ENCODE peak calls at places on chromosomes 6 and 20, in five cellular contexts. One of them, this sample, is unnamed.

GRCh38 chr20:5703542-5704215 is 46.5 kb upstream of the SHLD1 start:
- DNase-seq in activated CD4-positive, alpha-beta T cell treated with anti-CD3 and anti-CD28 coated beads for 1 hour: no peak
- DNase-seq in stimulated activated CD4-positive, alpha-beta T cell treated with anti-CD3 and anti-CD28 coated beads, Interleukin-4, amount 100 ng/mL, for 24 hours: no peak
- DNase-seq in HTR-8/SVneo: no peak
- DNase-seq in AG08395: no peak
- DNase-seq in this sample: no peak

GRCh38 chr6:141212296-141212695 is 920.4 kb upstream of the GJE1 start:
- DNase-seq in activated CD4-positive, alpha-beta T cell treated with anti-CD3 and anti-CD28 coated beads for 1 hour: no peak
- DNase-seq in stimulated activated CD4-positive, alpha-beta T cell treated with anti-CD3 and anti-CD28 coated beads, Interleukin-4, amount 100 ng/mL, for 24 hours: no peak
- DNase-seq in HTR-8/SVneo: no peak
- DNase-seq in AG08395: no peak
- DNase-seq in this sample: no peak

GRCh38 chr6:70707893-70708292 is 40.2 kb downstream of the SMAP1 start:
- DNase-seq in HTR-8/SVneo: no peak
- DNase-seq in stimulated activated CD4-positive, alpha-beta T cell treated with anti-CD3 and anti-CD28 coated beads, Interleukin-4, amount 100 ng/mL, for 24 hours: no peak
- DNase-seq in activated CD4-positive, alpha-beta T cell treated with anti-CD3 and anti-CD28 coated beads for 1 hour: no peak
- DNase-seq in AG08395: no peak
- DNase-seq in this sample: no peak

GRCh38 chr6:131770776-131771175 is 37.0 kb upstream of the ENPP1 start:
- DNase-seq in stimulated activated CD4-positive, alpha-beta T cell treated with anti-CD3 and anti-CD28 coated beads, Interleukin-4, amount 100 ng/mL, for 24 hours: no peak
- DNase-seq in AG08395: no peak
- DNase-seq in HTR-8/SVneo: no peak
- DNase-seq in activated CD4-positive, alpha-beta T cell treated with anti-CD3 and anti-CD28 coated beads for 1 hour: no peak
- DNase-seq in this sample: no peak

GRCh38 chr20:36605309-36606170 is at the start of gene RAB5IF:
- DNase-seq in activated CD4-positive, alpha-beta T cell treated with anti-CD3 and anti-CD28 coated beads for 1 hour: peak
- DNase-seq in HTR-8/SVneo: peak
- DNase-seq in AG08395: peak
- DNase-seq in stimulated activated CD4-positive, alpha-beta T cell treated with anti-CD3 and anti-CD28 coated beads, Interleukin-4, amount 100 ng/mL, for 24 hours: peak
- DNase-seq in this sample: peak

GRCh38 chr6:148414836-148415235 is 72.2 kb downstream of the SASH1 start:
- DNase-seq in stimulated activated CD4-positive, alpha-beta T cell treated with anti-CD3 and anti-CD28 coated beads, Interleukin-4, amount 100 ng/mL, for 24 hours: no peak
- DNase-seq in activated CD4-positive, alpha-beta T cell treated with anti-CD3 and anti-CD28 coated beads for 1 hour: no peak
- DNase-seq in AG08395: peak
- DNase-seq in HTR-8/SVneo: peak
- DNase-seq in this sample: no peak

GRCh38 chr6:68211242-68211795 is 423.8 kb upstream of the ADGRB3 start:
- DNase-seq in activated CD4-positive, alpha-beta T cell treated with anti-CD3 and anti-CD28 coated beads for 1 hour: no peak
- DNase-seq in AG08395: no peak
- DNase-seq in stimulated activated CD4-positive, alpha-beta T cell treated with anti-CD3 and anti-CD28 coated beads, Interleukin-4, amount 100 ng/mL, for 24 hours: no peak
- DNase-seq in HTR-8/SVneo: no peak
- DNase-seq in this sample: no peak

GRCh38 chr20:21435576-21435975 is 38.2 kb upstream of the NKX2-4 start:
- DNase-seq in AG08395: no peak
- DNase-seq in activated CD4-positive, alpha-beta T cell treated with anti-CD3 and anti-CD28 coated beads for 1 hour: no peak
- DNase-seq in stimulated activated CD4-positive, alpha-beta T cell treated with anti-CD3 and anti-CD28 coated beads, Interleukin-4, amount 100 ng/mL, for 24 hours: no peak
- DNase-seq in HTR-8/SVneo: no peak
- DNase-seq in this sample: no peak

GRCh38 chr6:20404641-20405032 is 3.0 kb downstream of the E2F3 start:
- DNase-seq in HTR-8/SVneo: peak
- DNase-seq in AG08395: peak
- DNase-seq in stimulated activated CD4-positive, alpha-beta T cell treated with anti-CD3 and anti-CD28 coated beads, Interleukin-4, amount 100 ng/mL, for 24 hours: peak
- DNase-seq in activated CD4-positive, alpha-beta T cell treated with anti-CD3 and anti-CD28 coated beads for 1 hour: peak
- DNase-seq in this sample: peak

GRCh38 chr20:38255389-38255788 is 5.1 kb downstream of the KIAA1755 start:
- DNase-seq in AG08395: peak
- DNase-seq in stimulated activated CD4-positive, alpha-beta T cell treated with anti-CD3 and anti-CD28 coated beads, Interleukin-4, amount 100 ng/mL, for 24 hours: no peak
- DNase-seq in HTR-8/SVneo: no peak
- DNase-seq in activated CD4-positive, alpha-beta T cell treated with anti-CD3 and anti-CD28 coated beads for 1 hour: no peak
- DNase-seq in this sample: no peak

GRCh38 chr20:22559711-22560305 is 24.6 kb downstream of the FOXA2 start:
- DNase-seq in HTR-8/SVneo: no peak
- DNase-seq in stimulated activated CD4-positive, alpha-beta T cell treated with anti-CD3 and anti-CD28 coated beads, Interleukin-4, amount 100 ng/mL, for 24 hours: no peak
- DNase-seq in activated CD4-positive, alpha-beta T cell treated with anti-CD3 and anti-CD28 coated beads for 1 hour: no peak
- DNase-seq in AG08395: no peak
- DNase-seq in this sample: no peak

GRCh38 chr20:13567663-13568062 is 71.1 kb downstream of the TASP1 start:
- DNase-seq in AG08395: no peak
- DNase-seq in stimulated activated CD4-positive, alpha-beta T cell treated with anti-CD3 and anti-CD28 coated beads, Interleukin-4, amount 100 ng/mL, for 24 hours: no peak
- DNase-seq in activated CD4-positive, alpha-beta T cell treated with anti-CD3 and anti-CD28 coated beads for 1 hour: no peak
- DNase-seq in HTR-8/SVneo: no peak
- DNase-seq in this sample: no peak

GRCh38 chr20:9353180-9353915 is 161.0 kb upstream of the LAMP5 start:
- DNase-seq in HTR-8/SVneo: no peak
- DNase-seq in AG08395: no peak
- DNase-seq in stimulated activated CD4-positive, alpha-beta T cell treated with anti-CD3 and anti-CD28 coated beads, Interleukin-4, amount 100 ng/mL, for 24 hours: no peak
- DNase-seq in activated CD4-positive, alpha-beta T cell treated with anti-CD3 and anti-CD28 coated beads for 1 hour: no peak
- DNase-seq in this sample: no peak

GRCh38 chr6:72784071-72784470 is 162.2 kb downstream of the KCNQ5 start:
- DNase-seq in stimulated activated CD4-positive, alpha-beta T cell treated with anti-CD3 and anti-CD28 coated beads, Interleukin-4, amount 100 ng/mL, for 24 hours: no peak
- DNase-seq in AG08395: no peak
- DNase-seq in HTR-8/SVneo: no peak
- DNase-seq in activated CD4-positive, alpha-beta T cell treated with anti-CD3 and anti-CD28 coated beads for 1 hour: no peak
- DNase-seq in this sample: no peak

GRCh38 chr6:161242779-161243693 is 30.8 kb downstream of the AGPAT4 start:
- DNase-seq in activated CD4-positive, alpha-beta T cell treated with anti-CD3 and anti-CD28 coated beads for 1 hour: no peak
- DNase-seq in HTR-8/SVneo: no peak
- DNase-seq in AG08395: peak
- DNase-seq in stimulated activated CD4-positive, alpha-beta T cell treated with anti-CD3 and anti-CD28 coated beads, Interleukin-4, amount 100 ng/mL, for 24 hours: no peak
- DNase-seq in this sample: no peak

GRCh38 chr6:2749972-2750600 is 636 bp downstream of the MYLK4 start:
- DNase-seq in stimulated activated CD4-positive, alpha-beta T cell treated with anti-CD3 and anti-CD28 coated beads, Interleukin-4, amount 100 ng/mL, for 24 hours: peak
- DNase-seq in activated CD4-positive, alpha-beta T cell treated with anti-CD3 and anti-CD28 coated beads for 1 hour: peak
- DNase-seq in AG08395: peak
- DNase-seq in HTR-8/SVneo: peak
- DNase-seq in this sample: peak

GRCh38 chr6:67591910-67592309 is 1043.2 kb upstream of the ADGRB3 start:
- DNase-seq in AG08395: no peak
- DNase-seq in activated CD4-positive, alpha-beta T cell treated with anti-CD3 and anti-CD28 coated beads for 1 hour: no peak
- DNase-seq in stimulated activated CD4-positive, alpha-beta T cell treated with anti-CD3 and anti-CD28 coated beads, Interleukin-4, amount 100 ng/mL, for 24 hours: no peak
- DNase-seq in HTR-8/SVneo: no peak
- DNase-seq in this sample: no peak

GRCh38 chr20:35443003-35443402 is 5.0 kb upstream of the GDF5 start:
- DNase-seq in stimulated activated CD4-positive, alpha-beta T cell treated with anti-CD3 and anti-CD28 coated beads, Interleukin-4, amount 100 ng/mL, for 24 hours: no peak
- DNase-seq in HTR-8/SVneo: peak
- DNase-seq in activated CD4-positive, alpha-beta T cell treated with anti-CD3 and anti-CD28 coated beads for 1 hour: no peak
- DNase-seq in AG08395: peak
- DNase-seq in this sample: no peak

GRCh38 chr6:44214307-44214706 is 2.4 kb upstream of the MYMX start:
- DNase-seq in activated CD4-positive, alpha-beta T cell treated with anti-CD3 and anti-CD28 coated beads for 1 hour: no peak
- DNase-seq in HTR-8/SVneo: no peak
- DNase-seq in stimulated activated CD4-positive, alpha-beta T cell treated with anti-CD3 and anti-CD28 coated beads, Interleukin-4, amount 100 ng/mL, for 24 hours: no peak
- DNase-seq in AG08395: no peak
- DNase-seq in this sample: no peak

GRCh38 chr6:116298273-116298672 is 18.5 kb upstream of the TSPYL1 start:
- DNase-seq in HTR-8/SVneo: no peak
- DNase-seq in stimulated activated CD4-positive, alpha-beta T cell treated with anti-CD3 and anti-CD28 coated beads, Interleukin-4, amount 100 ng/mL, for 24 hours: no peak
- DNase-seq in activated CD4-positive, alpha-beta T cell treated with anti-CD3 and anti-CD28 coated beads for 1 hour: no peak
- DNase-seq in AG08395: no peak
- DNase-seq in this sample: no peak

GRCh38 chr20:18066421-18067333 is 9.0 kb upstream of the OVOL2 start:
- DNase-seq in stimulated activated CD4-positive, alpha-beta T cell treated with anti-CD3 and anti-CD28 coated beads, Interleukin-4, amount 100 ng/mL, for 24 hours: no peak
- DNase-seq in AG08395: no peak
- DNase-seq in activated CD4-positive, alpha-beta T cell treated with anti-CD3 and anti-CD28 coated beads for 1 hour: no peak
- DNase-seq in HTR-8/SVneo: no peak
- DNase-seq in this sample: no peak